ENCODE peak calls at places on chromosomes 1 and 21, in ten cellular contexts. A is aorta; M is AML-193; F is activated CD4-positive, alpha-beta T cell treated with anti-CD3 and anti-CD28 coated beads, Interleukin-2, amount 50 U/mL, for 24 hours; P is activated T-helper 1 cell treated with anti-CD3 and anti-CD28 coated beads, Interleukin-12 subunit alpha, Interleukin-12 subunit beta, Interleukin-2, Interleukin-4 antibody, amounts not matched to agents 30 ng/mL and 10 ng/mL and 1 ng/mL, durations not matched to agents 14 hours and 24 hours and 36 hours; K is head of caudate nucleus; S is GM03348; Y is stomach; B is cerebellar cortex; L is activated CD8-positive, alpha-beta T cell treated with anti-CD3 and anti-CD28 coated beads for 36 hours. Q is an unnamed sample.
A peak's percentile ranks its signal among the peaks of the same experiment; 100 is the strongest.

GRCh38 chr1:109802901-109803561 is 39.3 kb upstream of the EPS8L3 start:
- DNase-seq in S (no peak), M (no peak), B (peak; percentile 24), P (no peak), Y (peak; percentile 19), F (no peak), K (no peak), A (peak; percentile 78), L (no peak), Q (no peak)

GRCh38 chr1:204232530-204232929 is 18.7 kb upstream of the GOLT1A start:
- DNase-seq in M (no peak), K (no peak), B (no peak), Y (no peak), A (no peak), P (no peak), L (no peak), S (peak; percentile 47), F (no peak), Q (no peak)

GRCh38 chr1:204426474-204426873 is 14.9 kb upstream of the PPP1R15B start:
- DNase-seq in B (no peak), A (no peak), S (no peak), Y (no peak), K (no peak), M (no peak), F (no peak), L (no peak), P (no peak), Q (no peak)

GRCh38 chr1:61083014-61083798 is 845 bp downstream of the NFIA start:
- DNase-seq in P (no peak), L (no peak), B (peak; percentile 33), Y (peak; percentile 26), M (no peak), K (peak; percentile 58), A (peak; percentile 79), S (peak; percentile 74), F (no peak), Q (peak; percentile 24)

GRCh38 chr21:22791376-22791775 is 1793.2 kb downstream of the NCAM2 start:
- DNase-seq in B (no peak), M (no peak), L (no peak), A (no peak), Y (no peak), F (no peak), P (no peak), S (no peak), K (no peak), Q (no peak)

GRCh38 chr1:60634106-60634505 is 448.3 kb upstream of the NFIA start:
- DNase-seq in M (no peak), F (no peak), P (no peak), S (no peak), A (no peak), K (no peak), B (no peak), L (no peak), Y (no peak), Q (no peak)

GRCh38 chr1:112540395-112540794 is 31.6 kb downstream of the WNT2B start:
- DNase-seq in S (peak; percentile 52), P (no peak), K (no peak), B (no peak), L (no peak), A (no peak), Y (no peak), F (no peak), M (no peak), Q (no peak)

GRCh38 chr1:178134061-178134460 is 40.2 kb downstream of the RASAL2 start:
- DNase-seq in M (no peak), A (no peak), S (peak; percentile 62), P (no peak), K (no peak), L (no peak), F (no peak), Y (no peak), B (no peak), Q (no peak)

GRCh38 chr1:235749755-235750300 is 100.2 kb upstream of the GNG4 start:
- DNase-seq in K (no peak), Y (no peak), A (no peak), L (no peak), F (no peak), S (no peak), M (no peak), B (no peak), P (no peak), Q (no peak)

GRCh38 chr1:119779869-119780356 is 11.2 kb upstream of the HMGCS2 start:
- DNase-seq in M (no peak), B (no peak), K (no peak), Y (peak; percentile 64), F (no peak), L (no peak), P (no peak), A (no peak), S (peak; percentile 27), Q (peak; percentile 70)